ENCODE peak calls at places on chromosomes 12 and 14, in four cellular contexts. One of them, this sample, is unnamed.

GRCh38 chr14:87805315-87805723 is 187.7 kb downstream of the GALC start:
- DNase-seq in GM12878: no peak
- DNase-seq in HepG2: peak
- DNase-seq in K562: peak
- DNase-seq in this sample: peak

GRCh38 chr14:104223101-104223809 is 84.9 kb downstream of the KIF26A start:
- DNase-seq in GM12878: no peak
- DNase-seq in HepG2: no peak
- DNase-seq in K562: peak
- DNase-seq in this sample: peak

GRCh38 chr12:41904041-41904440 is 240.6 kb downstream of the GXYLT1 start:
- DNase-seq in K562: no peak
- DNase-seq in GM12878: no peak
- DNase-seq in HepG2: no peak
- DNase-seq in this sample: no peak

GRCh38 chr12:101793401-101793800 is 37.4 kb downstream of the GNPTAB start:
- DNase-seq in K562: peak
- DNase-seq in HepG2: no peak
- DNase-seq in GM12878: peak
- DNase-seq in this sample: no peak

GRCh38 chr12:106386836-106387555 is 29.4 kb downstream of the POLR3B start:
- DNase-seq in K562: no peak
- DNase-seq in HepG2: no peak
- DNase-seq in GM12878: no peak
- DNase-seq in this sample: no peak

GRCh38 chr12:41968661-41969060 is 176.0 kb downstream of the GXYLT1 start:
- DNase-seq in K562: no peak
- DNase-seq in HepG2: no peak
- DNase-seq in GM12878: no peak
- DNase-seq in this sample: no peak

GRCh38 chr12:131860472-131861260 is 32.5 kb downstream of the MMP17 start:
- DNase-seq in GM12878: no peak
- DNase-seq in HepG2: peak
- DNase-seq in K562: peak
- DNase-seq in this sample: peak

GRCh38 chr12:29517265-29517664 is 19.8 kb upstream of the OVCH1 start:
- DNase-seq in K562: no peak
- DNase-seq in GM12878: no peak
- DNase-seq in HepG2: no peak
- DNase-seq in this sample: no peak

GRCh38 chr14:77372304-77372841 is 4.5 kb downstream of the TMED8 start:
- DNase-seq in K562: no peak
- DNase-seq in HepG2: peak
- DNase-seq in GM12878: peak
- DNase-seq in this sample: no peak

GRCh38 chr12:32993404-32993803 is 96.8 kb upstream of the PKP2 start:
- DNase-seq in K562: no peak
- DNase-seq in HepG2: no peak
- DNase-seq in GM12878: no peak
- DNase-seq in this sample: no peak

GRCh38 chr14:75454963-75455546 is 27.2 kb downstream of the JDP2 start:
- DNase-seq in K562: peak
- DNase-seq in HepG2: peak
- DNase-seq in GM12878: no peak
- DNase-seq in this sample: peak

DNA sequence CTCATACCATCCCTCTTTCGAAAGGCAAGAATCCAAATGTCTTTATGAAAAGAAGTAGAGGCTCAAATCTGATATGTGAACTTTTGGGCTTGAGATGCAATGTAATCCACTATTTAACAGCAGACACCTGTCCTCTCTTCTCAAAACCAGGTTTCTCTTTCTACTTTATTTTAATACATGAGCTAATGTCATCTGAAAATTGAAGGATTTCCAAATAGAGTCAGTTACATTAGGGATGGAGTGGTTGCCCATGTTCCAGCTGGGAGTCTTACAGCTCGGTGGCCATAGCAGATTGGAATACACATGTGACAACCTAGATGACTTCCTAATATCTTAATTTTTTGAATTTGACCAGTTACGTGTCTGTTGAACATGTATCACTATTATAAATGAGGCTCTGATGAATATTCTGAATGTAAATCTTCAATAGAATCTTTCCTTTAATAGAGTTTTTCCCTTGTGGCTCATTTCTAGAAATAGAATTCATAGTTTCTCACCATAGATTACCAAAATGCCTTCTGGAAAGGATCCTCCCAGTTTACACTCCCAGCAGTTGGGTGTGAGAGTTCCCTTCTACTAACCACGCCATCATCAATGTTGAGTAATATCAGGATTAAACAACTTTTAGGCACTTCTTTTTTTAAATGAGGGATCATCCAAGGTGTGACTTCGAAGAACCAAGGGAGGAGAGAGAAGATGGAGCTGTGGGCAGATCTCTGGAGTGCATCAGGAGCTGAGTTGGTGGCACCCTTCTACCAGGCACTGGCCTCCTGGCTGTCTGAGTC is 49.2 kb downstream of the GPR135 start:
- DNase-seq in GM12878: no peak
- DNase-seq in K562: no peak
- DNase-seq in HepG2: no peak
- DNase-seq in this sample: no peak
- TF ChIP-seq NFIC in GM12878: no peak
- TF ChIP-seq NFIC in K562: no peak
- TF ChIP-seq NFIC in HepG2: no peak
- TF ChIP-seq NFIC in this sample: no peak

DNA sequence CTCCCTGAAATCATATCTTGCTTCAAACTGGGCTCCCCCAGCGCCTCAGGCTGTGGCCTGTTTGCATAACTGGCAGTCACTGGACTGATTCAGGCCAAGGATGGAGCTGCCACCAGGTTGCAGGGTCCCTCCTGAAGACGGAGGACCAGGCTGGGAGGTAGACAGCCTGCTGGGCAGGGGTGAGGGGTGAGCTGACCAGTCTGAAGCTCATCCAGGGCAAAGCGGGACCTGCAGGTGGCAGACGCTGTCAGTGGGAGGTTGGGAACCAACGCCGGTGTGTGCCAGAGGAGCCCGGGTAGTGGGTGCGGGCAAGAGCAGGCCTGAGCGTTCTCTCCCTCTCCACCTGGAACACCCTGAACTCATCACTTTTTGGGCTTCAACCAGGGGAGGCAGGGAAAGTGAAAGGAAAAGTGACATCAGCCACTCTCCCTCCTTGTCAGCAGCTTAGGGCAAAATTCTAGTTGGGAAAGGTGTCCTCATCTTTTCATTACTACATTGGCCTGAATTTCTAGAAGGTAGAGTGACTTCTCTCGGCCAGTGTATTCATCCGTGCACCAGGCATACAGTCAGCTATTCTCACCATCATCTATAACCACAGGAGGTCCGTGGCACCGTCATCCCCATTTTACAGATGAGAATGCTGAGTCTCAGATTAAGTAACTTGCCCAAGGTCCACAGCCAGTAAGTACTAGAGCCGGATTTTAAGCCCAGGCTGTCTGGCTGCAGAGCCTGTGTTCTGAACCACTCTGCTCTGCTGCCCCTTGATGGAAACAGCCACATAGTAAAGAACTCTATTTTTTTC is 219.0 kb downstream of the SLC41A2 start:
- DNase-seq in K562: no peak
- DNase-seq in GM12878: no peak
- DNase-seq in HepG2: no peak
- DNase-seq in this sample: no peak
- TF ChIP-seq GABPA in K562: no peak
- TF ChIP-seq GABPA in GM12878: no peak
- TF ChIP-seq GABPA in HepG2: no peak
- TF ChIP-seq GABPA in this sample: no peak

DNA sequence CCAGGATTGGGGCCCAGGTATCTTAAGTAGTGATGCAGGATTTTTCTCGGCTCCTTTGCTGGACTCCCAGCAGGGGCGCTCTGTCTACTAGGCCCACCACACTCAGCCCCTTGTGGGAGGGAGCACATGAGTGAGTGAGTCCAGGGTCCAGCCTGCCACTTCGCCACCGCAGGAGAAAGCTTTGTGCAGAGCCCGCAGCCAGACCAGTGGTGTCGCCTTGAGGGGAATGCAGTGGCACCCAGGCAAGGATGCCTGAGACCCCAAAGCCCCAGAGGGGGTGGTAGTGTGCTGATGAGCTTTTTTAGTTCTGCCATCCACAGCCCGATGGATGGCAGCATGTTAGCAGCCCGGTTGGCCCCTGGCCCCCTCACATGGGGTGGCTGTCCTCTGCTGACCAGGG is 5.4 kb upstream of the MRPS35 start:
- DNase-seq in GM12878: no peak
- DNase-seq in K562: no peak
- DNase-seq in HepG2: peak
- DNase-seq in this sample: no peak
- TF ChIP-seq ZBTB33 in GM12878: no peak
- TF ChIP-seq ZBTB33 in K562: no peak
- TF ChIP-seq ZBTB33 in HepG2: peak
- TF ChIP-seq ZBTB33 in this sample: no peak

DNA sequence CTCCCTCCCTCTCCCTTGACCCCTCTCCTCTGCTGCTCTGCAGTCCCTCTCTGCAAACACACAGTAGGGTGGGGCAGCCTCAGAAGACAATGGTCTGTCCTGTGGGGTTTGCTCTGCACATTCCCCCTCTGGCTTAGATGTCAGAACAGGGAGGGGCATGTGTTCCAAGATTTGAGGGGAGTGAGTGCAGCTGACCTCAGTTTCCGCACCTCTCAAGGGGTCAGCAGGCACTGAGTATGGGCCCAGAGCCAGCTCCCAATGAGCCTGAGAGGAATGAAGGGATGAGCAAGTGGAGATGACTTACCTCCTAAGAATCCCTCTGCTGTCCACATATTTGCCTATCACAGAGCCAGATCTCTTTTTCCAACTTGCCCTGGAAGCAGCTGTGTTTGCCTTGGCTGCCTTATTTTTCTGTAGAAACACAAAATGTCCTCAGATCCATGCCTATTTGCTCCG is 111.5 kb downstream of the CRACR2A start:
- DNase-seq in K562: no peak
- DNase-seq in GM12878: no peak
- DNase-seq in HepG2: no peak
- DNase-seq in this sample: no peak
- TF ChIP-seq NFIC in K562: no peak
- TF ChIP-seq NFIC in GM12878: no peak
- TF ChIP-seq NFIC in HepG2: no peak
- TF ChIP-seq NFIC in this sample: peak

GRCh38 chr14:39492267-39492666 is 60.0 kb upstream of the FBXO33 start:
- DNase-seq in K562: no peak
- DNase-seq in GM12878: no peak
- DNase-seq in HepG2: no peak
- DNase-seq in this sample: no peak
- TF ChIP-seq GABPA in K562: no peak
- TF ChIP-seq GABPA in GM12878: no peak
- TF ChIP-seq GABPA in HepG2: no peak
- TF ChIP-seq GABPA in this sample: no peak

DNA sequence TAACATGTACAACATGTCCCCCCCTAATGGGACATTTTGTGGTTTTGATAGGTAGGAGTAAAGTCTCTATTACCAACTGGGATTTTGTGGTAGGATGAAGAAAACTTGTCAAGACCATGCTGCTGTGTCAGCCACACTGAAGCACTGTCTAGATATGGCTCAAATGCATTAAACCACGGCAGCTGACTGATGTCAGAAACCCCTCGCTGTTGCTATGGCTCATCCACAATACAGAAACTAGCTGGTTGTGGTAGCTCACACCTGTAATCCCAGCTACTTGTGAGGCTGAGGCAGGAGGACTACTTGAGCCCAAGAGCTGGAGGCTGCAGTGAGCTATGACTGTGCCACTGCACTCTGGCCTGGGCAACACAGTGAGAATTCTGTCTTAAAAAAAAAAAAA is 40.1 kb downstream of the PAPLN start:
- DNase-seq in HepG2: no peak
- DNase-seq in GM12878: no peak
- DNase-seq in K562: no peak
- DNase-seq in this sample: no peak
- TF ChIP-seq ZBTB33 in HepG2: no peak
- TF ChIP-seq ZBTB33 in GM12878: no peak
- TF ChIP-seq ZBTB33 in K562: no peak
- TF ChIP-seq ZBTB33 in this sample: no peak

GRCh38 chr14:73594491-73594890 is 2.8 kb downstream of the ACOT4 start:
- DNase-seq in HepG2: no peak
- DNase-seq in GM12878: no peak
- DNase-seq in K562: no peak
- DNase-seq in this sample: no peak

GRCh38 chr14:73602994-73603393 is 9.3 kb upstream of the ACOT6 start:
- DNase-seq in GM12878: no peak
- DNase-seq in HepG2: no peak
- DNase-seq in K562: no peak
- DNase-seq in this sample: no peak

GRCh38 chr14:73599494-73599893 is 7.8 kb downstream of the ACOT4 start:
- DNase-seq in GM12878: no peak
- DNase-seq in HepG2: no peak
- DNase-seq in K562: no peak
- DNase-seq in this sample: no peak
- TF ChIP-seq NFIC in GM12878: no peak
- TF ChIP-seq NFIC in HepG2: no peak
- TF ChIP-seq NFIC in K562: no peak
- TF ChIP-seq NFIC in this sample: no peak

GRCh38 chr12:130196827-130197226 is 34.6 kb downstream of the FZD10 start:
- DNase-seq in HepG2: no peak
- DNase-seq in K562: no peak
- DNase-seq in GM12878: no peak
- DNase-seq in this sample: no peak

GRCh38 chr12:130200445-130200844 is 38.2 kb downstream of the FZD10 start:
- DNase-seq in GM12878: no peak
- DNase-seq in K562: no peak
- DNase-seq in HepG2: no peak
- DNase-seq in this sample: no peak

GRCh38 chr12:130198663-130199060 is 36.4 kb downstream of the FZD10 start:
- DNase-seq in GM12878: no peak
- DNase-seq in HepG2: no peak
- DNase-seq in K562: no peak
- DNase-seq in this sample: no peak

GRCh38 chr12:130199536-130200390 is 37.5 kb downstream of the FZD10 start:
- DNase-seq in K562: no peak
- DNase-seq in HepG2: no peak
- DNase-seq in GM12878: no peak
- DNase-seq in this sample: no peak

GRCh38 chr12:130198026-130198662 is 35.9 kb downstream of the FZD10 start:
- DNase-seq in HepG2: no peak
- DNase-seq in K562: no peak
- DNase-seq in GM12878: no peak
- DNase-seq in this sample: no peak
- TF ChIP-seq GABPA in HepG2: no peak
- TF ChIP-seq GABPA in K562: no peak
- TF ChIP-seq GABPA in GM12878: no peak
- TF ChIP-seq GABPA in this sample: no peak